ENCODE peak calls at places on chromosomes 11 and 22, in four cellular contexts. D is T-helper 1 cell, N is KG1, M is anterior cingulate cortex. T is an unnamed sample.

GRCh38 chr11:46529086-46529905 is 64.5 kb downstream of the AMBRA1 start:
- DNase-seq in N (peak; percentile 34), D (peak; percentile 38), M (no peak), T (no peak)

GRCh38 chr11:129695543-129696308 is 119.9 kb upstream of the TMEM45B start:
- DNase-seq in N (peak; percentile 48), M (no peak), D (peak; percentile 24), T (peak; percentile 27)

GRCh38 chr11:124536520-124536919 is 6.9 kb downstream of the OR8B12 start:
- DNase-seq in D (no peak), M (no peak), N (no peak), T (peak; percentile 28)

GRCh38 chr11:1234054-1234720 is 11.3 kb downstream of the MUC5B start:
- DNase-seq in N (no peak), M (no peak), D (no peak), T (no peak)

GRCh38 chr11:110564676-110565343 is 135.1 kb downstream of the FDX1 start:
- DNase-seq in M (no peak), N (no peak), D (no peak), T (no peak)

GRCh38 chr22:32628626-32629587 is 154.3 kb downstream of the FBXO7 start:
- DNase-seq in N (no peak), D (no peak), M (no peak), T (no peak)

GRCh38 chr22:50481440-50482106 is at the start of gene ADM2:
- DNase-seq in M (no peak), N (no peak), D (peak; percentile 47), T (no peak)

GRCh38 chr22:35782504-35782903 is 64.8 kb downstream of the APOL5 start:
- DNase-seq in D (no peak), N (no peak), M (no peak), T (no peak)

GRCh38 chr11:128714881-128715280 is 21.0 kb downstream of the FLI1 start:
- DNase-seq in D (no peak), M (no peak), N (no peak), T (no peak)

GRCh38 chr11:120941000-120941399 is 82.9 kb upstream of the TBCEL start:
- DNase-seq in D (no peak), N (no peak), M (no peak), T (no peak)

GRCh38 chr11:84780689-84781293 is 846.4 kb downstream of the DLG2 start:
- DNase-seq in D (no peak), N (no peak), M (no peak), T (peak; percentile 5)

GRCh38 chr22:38312261-38312800 is 4.9 kb downstream of the CSNK1E start:
- DNase-seq in N (no peak), M (no peak), D (no peak), T (no peak)

GRCh38 chr11:45354976-45355705 is 69.0 kb upstream of the SYT13 start:
- DNase-seq in N (peak; percentile 17), M (peak; percentile 51), D (peak; percentile 67), T (no peak)

GRCh38 chr22:27377501-27377900 is 424.1 kb downstream of the MN1 start:
- DNase-seq in M (no peak), D (no peak), N (no peak), T (no peak)

GRCh38 chr11:37988031-37988430 is 1390.0 kb upstream of the RAG2 start:
- DNase-seq in D (no peak), N (no peak), M (no peak), T (no peak)

GRCh38 chr22:42754658-42755057 is 34.0 kb upstream of the A4GALT start:
- DNase-seq in D (no peak), M (no peak), N (no peak), T (no peak)

GRCh38 chr11:44404323-44404705 is 94.4 kb upstream of the ALX4 start:
- DNase-seq in M (no peak), N (no peak), D (no peak), T (no peak)

GRCh38 chr11:78187366-78188011 is 937 bp downstream of the KCTD21 start:
- DNase-seq in M (no peak), N (no peak), D (no peak), T (no peak)

GRCh38 chr11:115471367-115471766 is 32.8 kb downstream of the CADM1 start:
- DNase-seq in M (no peak), N (no peak), D (no peak), T (no peak)

GRCh38 chr11:469684-470667 is 19.9 kb downstream of the PTDSS2 start:
- DNase-seq in D (no peak), N (no peak), M (peak; percentile 60), T (no peak)

GRCh38 chr11:29963796-29964195 is 53.0 kb downstream of the KCNA4 start:
- DNase-seq in M (no peak), N (no peak), D (no peak), T (no peak)

GRCh38 chr22:17145021-17145680 is 13.9 kb downstream of the HDHD5 start:
- DNase-seq in D (no peak), N (no peak), M (no peak), T (no peak)

GRCh38 chr11:32706985-32707736 is 87.3 kb downstream of the CCDC73 start:
- DNase-seq in N (no peak), D (no peak), M (no peak), T (no peak)

GRCh38 chr11:65187146-65187675 is 5.5 kb downstream of the CAPN1 start:
- DNase-seq in D (no peak), N (no peak), M (no peak), T (no peak)